ENCODE peak calls at places on chromosomes 6 and 20, in four cellular contexts. D is K562, B is WTC11, N is GM12878. U is an unnamed sample.

GRCh38 chr6:142399739-142400138 is 97.9 kb downstream of the ADGRG6 start:
- DNase-seq in N (no peak), D (no peak), B (no peak), U (no peak)

GRCh38 chr6:107318100-107318736 is 141.1 kb downstream of the PDSS2 start:
- DNase-seq in D (peak), N (peak), B (peak), U (peak)

GRCh38 chr6:38580030-38580429 is 59.7 kb downstream of the BTBD9 start:
- DNase-seq in N (no peak), D (peak), B (no peak), U (no peak)

GRCh38 chr20:51531141-51531710 is 11.3 kb downstream of the NFATC2 start:
- DNase-seq in D (no peak), B (no peak), N (no peak), U (no peak)

GRCh38 chr6:123655520-123656306 is 19.0 kb upstream of the TRDN start:
- DNase-seq in N (no peak), D (no peak), B (no peak), U (no peak)

GRCh38 chr20:33893314-33893713 is 82.2 kb downstream of the CHMP4B start:
- DNase-seq in D (no peak), N (no peak), B (no peak), U (no peak)

GRCh38 chr20:9660236-9660868 is 146.0 kb downstream of the LAMP5 start:
- DNase-seq in B (peak), D (no peak), N (no peak), U (peak)

GRCh38 chr6:161374971-161375873 is 101.4 kb upstream of the AGPAT4 start:
- DNase-seq in D (peak), N (no peak), B (peak), U (peak)

GRCh38 chr6:26408828-26409730 is 7.0 kb downstream of the BTN3A1 start:
- DNase-seq in N (no peak), D (no peak), B (peak), U (no peak)

GRCh38 chr20:8678098-8678776 is 390.6 kb upstream of the PLCB4 start:
- DNase-seq in N (no peak), D (no peak), B (no peak), U (no peak)

GRCh38 chr6:56424068-56424467 is 176.7 kb upstream of the COL21A1 start:
- DNase-seq in N (no peak), D (no peak), B (no peak), U (no peak)

GRCh38 chr20:10291564-10292240 is 73.1 kb downstream of the SNAP25 start:
- DNase-seq in B (no peak), N (no peak), D (no peak), U (no peak)

GRCh38 chr6:168247456-168248147 is 72.0 kb downstream of the DACT2 start:
- DNase-seq in N (no peak), B (no peak), D (no peak), U (peak)

GRCh38 chr6:45966797-45967196 is 48.9 kb downstream of the CLIC5 start:
- DNase-seq in B (no peak), N (no peak), D (no peak), U (no peak)

GRCh38 chr6:70221025-70221714 is 81.7 kb downstream of the COL9A1 start:
- DNase-seq in D (peak), B (no peak), N (no peak), U (peak)

GRCh38 chr20:31535298-31535697 is 21.1 kb downstream of the HM13 start:
- DNase-seq in N (no peak), D (no peak), B (no peak), U (no peak)

GRCh38 chr20:9300080-9300479 is 214.3 kb upstream of the LAMP5 start:
- DNase-seq in B (no peak), D (no peak), N (no peak), U (no peak)

GRCh38 chr6:14499309-14499708 is 381.7 kb downstream of the CD83 start:
- DNase-seq in B (no peak), D (no peak), N (no peak), U (no peak)

GRCh38 chr6:42163941-42164340 is 9.2 kb upstream of the GUCA1A start:
- DNase-seq in N (no peak), B (no peak), D (no peak), U (no peak)

GRCh38 chr6:131635384-131636340 is 1.4 kb upstream of the ENPP3 start:
- DNase-seq in D (no peak), N (no peak), B (no peak), U (peak)

GRCh38 chr20:38353298-38353697 is 7.0 kb downstream of the LBP start:
- DNase-seq in B (no peak), D (no peak), N (no peak), U (no peak)

GRCh38 chr6:14000901-14001300 is 76.1 kb downstream of the RNF182 start:
- DNase-seq in D (no peak), N (no peak), B (no peak), U (no peak)

GRCh38 chr20:6921717-6922386 is 154.4 kb downstream of the BMP2 start:
- DNase-seq in D (no peak), N (no peak), B (no peak), U (no peak)

GRCh38 chr6:87941556-87942358 is 105.9 kb upstream of the SPACA1 start:
- DNase-seq in N (no peak), B (no peak), D (no peak), U (no peak)

GRCh38 chr20:17969276-17969883 is 562 bp downstream of the MGME1 start:
- DNase-seq in D (peak), B (no peak), N (no peak), U (peak)

GRCh38 chr6:135149376-135149775 is 31.7 kb upstream of the MYB start:
- DNase-seq in D (no peak), B (no peak), N (no peak), U (no peak)

GRCh38 chr6:21381336-21381963 is 212.1 kb upstream of the SOX4 start:
- DNase-seq in N (no peak), D (no peak), B (no peak), U (peak)

GRCh38 chr6:106747139-106747538 is 117.8 kb downstream of the QRSL1 start:
- DNase-seq in N (no peak), B (no peak), D (no peak), U (no peak)

GRCh38 chr6:49911252-49911651 is 44.9 kb upstream of the CRISP1 start:
- DNase-seq in B (no peak), N (no peak), D (no peak), U (no peak)

GRCh38 chr6:65633516-65633915 is 73.5 kb downstream of the EYS start:
- DNase-seq in N (no peak), B (no peak), D (no peak), U (no peak)

GRCh38 chr20:57501461-57502330 is 23.2 kb downstream of the CTCFL start:
- DNase-seq in N (no peak), D (no peak), B (no peak), U (no peak)

GRCh38 chr20:22684763-22685443 is 100.5 kb upstream of the FOXA2 start:
- DNase-seq in D (peak), B (no peak), N (no peak), U (no peak)

GRCh38 chr20:22684072-22684762 is 99.8 kb upstream of the FOXA2 start:
- DNase-seq in N (peak), D (peak), B (peak), U (peak)

GRCh38 chr20:22687676-22688360 is 103.4 kb upstream of the FOXA2 start:
- DNase-seq in N (no peak), B (no peak), D (no peak), U (no peak)

GRCh38 chr20:22688485-22688884 is 104.1 kb upstream of the FOXA2 start:
- DNase-seq in N (no peak), D (no peak), B (no peak), U (no peak)

GRCh38 chr20:22686097-22686496 is 101.7 kb upstream of the FOXA2 start:
- DNase-seq in N (no peak), D (peak), B (peak), U (peak)
- TF ChIP-seq CREM in N (no peak), D (no peak), B (no peak), U (peak)

GRCh38 chr6:3768502-3768901 is 17.0 kb upstream of the PXDC1 start:
- DNase-seq in D (no peak), N (no peak), B (no peak), U (no peak)

GRCh38 chr6:3770023-3770422 is 18.5 kb upstream of the PXDC1 start:
- DNase-seq in D (no peak), N (no peak), B (peak), U (no peak)

GRCh38 chr6:3769610-3770009 is 18.1 kb upstream of the PXDC1 start:
- DNase-seq in N (no peak), B (no peak), D (no peak), U (no peak)

GRCh38 chr6:3773696-3774298 is 22.3 kb upstream of the PXDC1 start:
- DNase-seq in B (no peak), D (no peak), N (no peak), U (no peak)

DNA sequence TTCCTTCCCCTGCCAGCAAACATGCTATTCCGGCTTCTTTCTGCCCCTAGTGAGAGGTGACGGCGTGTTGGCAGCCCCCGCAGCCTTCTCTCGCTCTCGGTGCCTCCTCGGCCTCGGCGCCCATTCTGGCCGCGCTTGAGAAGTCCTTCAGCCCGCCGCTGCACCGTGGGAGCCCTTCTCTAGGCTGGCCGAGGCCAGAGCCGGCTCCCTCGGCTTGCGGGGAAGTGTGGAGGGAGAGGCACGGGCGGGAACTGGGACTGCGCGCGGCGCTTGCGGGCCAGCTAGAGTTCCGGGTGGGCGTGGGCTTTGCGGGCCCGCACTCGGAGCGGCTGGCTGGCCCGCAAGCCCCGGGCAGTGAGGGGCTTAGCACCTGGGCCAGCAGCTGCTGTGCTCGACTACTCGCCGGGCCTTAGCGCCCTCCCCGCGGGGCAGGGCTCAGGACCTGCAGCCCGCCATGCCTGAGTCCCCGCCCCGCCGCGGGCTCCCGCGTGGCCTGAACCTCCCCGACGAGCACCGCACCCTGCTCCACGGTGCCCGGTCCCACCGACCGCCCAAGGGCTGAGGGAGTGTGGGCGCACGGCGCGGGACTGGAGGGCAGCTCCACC is 20.0 kb upstream of the PXDC1 start:
- DNase-seq in N (no peak), D (no peak), B (no peak), U (no peak)
- TF ChIP-seq CREM in N (no peak), D (no peak), B (no peak), U (no peak)

DNA sequence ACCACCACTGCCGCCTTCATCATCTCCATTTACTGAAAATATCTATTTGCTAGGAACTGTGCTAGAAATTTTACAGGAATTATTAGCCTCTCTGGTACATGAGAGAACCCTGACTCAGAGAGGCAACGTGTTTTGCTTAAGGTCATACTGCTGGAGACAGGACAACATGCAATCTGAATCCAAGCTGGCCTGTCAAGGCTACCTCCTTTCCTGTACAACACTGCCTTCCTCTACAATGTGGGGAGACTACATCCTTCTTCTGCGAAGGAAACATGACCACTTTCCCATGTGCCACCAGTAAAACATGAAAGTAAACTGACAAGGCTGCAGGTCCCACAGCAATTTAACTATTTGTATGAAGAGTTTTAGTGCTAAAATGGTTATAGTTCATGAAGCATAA is 200.9 kb downstream of the BACH2 start:
- DNase-seq in N (no peak), D (no peak), B (no peak), U (no peak)
- TF ChIP-seq CREM in N (no peak), D (no peak), B (no peak), U (no peak)

DNA sequence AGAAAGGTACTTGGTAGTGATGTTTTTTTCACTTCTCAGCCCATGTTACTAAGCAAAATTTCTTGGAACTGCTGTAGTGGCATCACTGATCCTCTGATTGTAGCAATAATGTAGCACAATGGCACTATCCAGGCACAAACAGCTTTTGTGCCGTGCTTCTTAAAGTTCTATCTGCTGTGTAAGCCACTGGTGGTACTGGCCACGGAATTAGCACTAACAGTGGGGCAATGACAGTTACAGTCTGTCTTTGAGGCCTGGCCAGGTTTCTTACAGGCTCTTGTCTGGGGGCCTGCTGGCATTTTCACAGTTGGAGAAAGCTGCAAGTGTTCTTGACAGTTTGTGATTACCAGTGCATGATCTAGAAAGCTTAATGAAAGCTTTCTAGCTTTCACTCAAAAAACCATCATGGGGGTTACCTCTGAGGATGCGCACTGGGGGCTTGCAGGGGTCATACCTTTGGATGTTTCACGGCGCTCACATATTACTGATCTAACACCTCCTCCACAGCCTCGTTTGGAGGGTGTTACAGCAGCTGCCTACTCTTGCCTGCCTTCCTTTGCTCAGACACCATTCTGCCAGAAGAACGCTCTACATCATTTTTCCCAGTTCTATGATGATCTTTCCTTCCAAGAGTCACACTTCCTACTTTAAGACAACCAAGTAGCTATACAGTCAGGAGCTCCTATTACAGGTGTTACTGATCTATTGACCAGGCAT is 58.4 kb upstream of the ARMH2 start:
- DNase-seq in N (no peak), D (no peak), B (no peak), U (no peak)
- TF ChIP-seq CREM in N (no peak), D (no peak), B (no peak), U (no peak)

GRCh38 chr6:111105578-111105977 is 18.3 kb downstream of the SLC16A10 start:
- DNase-seq in N (no peak), B (no peak), D (no peak), U (peak)
- TF ChIP-seq CREM in N (no peak), B (no peak), D (no peak), U (no peak)

DNA sequence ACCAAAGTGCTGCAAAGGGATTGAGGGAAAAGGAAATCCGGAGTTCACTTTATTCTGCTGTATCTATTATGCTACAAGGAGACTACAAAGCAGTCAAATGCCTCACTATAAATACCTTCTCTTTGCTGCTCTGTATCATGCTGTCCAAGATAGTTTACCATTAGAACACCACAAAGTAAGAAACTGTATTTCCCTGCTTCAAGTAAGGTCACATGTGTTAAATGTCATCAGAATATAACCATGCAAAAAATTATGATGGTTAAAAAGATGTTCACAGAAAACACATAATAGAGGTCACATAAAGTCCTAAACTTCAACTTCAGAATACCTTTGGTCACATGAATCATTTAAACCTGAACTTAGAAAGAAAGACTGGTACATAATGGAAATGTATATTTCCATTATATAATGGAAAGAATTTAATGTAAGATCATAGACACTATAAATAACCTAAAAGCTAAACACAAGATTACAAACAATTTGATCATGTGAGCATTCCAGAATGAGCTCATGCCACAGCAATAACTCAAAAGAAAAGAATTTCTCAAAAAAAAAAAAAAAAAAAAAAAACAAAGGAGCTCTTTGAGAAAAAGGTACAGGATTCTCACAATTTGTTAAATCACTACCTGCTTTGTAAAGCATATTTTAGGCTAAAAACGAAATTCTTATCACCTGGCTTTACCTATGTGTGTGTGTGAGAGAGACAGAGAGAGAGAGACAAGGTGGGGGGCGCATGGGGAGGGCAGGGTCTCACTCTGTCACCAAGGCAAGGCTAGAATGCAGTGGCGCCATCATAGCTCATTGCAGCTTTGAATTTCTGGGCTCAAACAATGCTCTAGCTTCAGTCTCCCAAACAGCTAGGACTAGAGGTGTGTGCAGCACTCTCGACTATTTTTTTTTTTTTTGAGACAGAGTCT is 58.7 kb downstream of the KIF13A start:
- DNase-seq in D (no peak), B (no peak), N (no peak), U (peak)
- TF ChIP-seq CREM in D (no peak), B (no peak), N (no peak), U (no peak)

DNA sequence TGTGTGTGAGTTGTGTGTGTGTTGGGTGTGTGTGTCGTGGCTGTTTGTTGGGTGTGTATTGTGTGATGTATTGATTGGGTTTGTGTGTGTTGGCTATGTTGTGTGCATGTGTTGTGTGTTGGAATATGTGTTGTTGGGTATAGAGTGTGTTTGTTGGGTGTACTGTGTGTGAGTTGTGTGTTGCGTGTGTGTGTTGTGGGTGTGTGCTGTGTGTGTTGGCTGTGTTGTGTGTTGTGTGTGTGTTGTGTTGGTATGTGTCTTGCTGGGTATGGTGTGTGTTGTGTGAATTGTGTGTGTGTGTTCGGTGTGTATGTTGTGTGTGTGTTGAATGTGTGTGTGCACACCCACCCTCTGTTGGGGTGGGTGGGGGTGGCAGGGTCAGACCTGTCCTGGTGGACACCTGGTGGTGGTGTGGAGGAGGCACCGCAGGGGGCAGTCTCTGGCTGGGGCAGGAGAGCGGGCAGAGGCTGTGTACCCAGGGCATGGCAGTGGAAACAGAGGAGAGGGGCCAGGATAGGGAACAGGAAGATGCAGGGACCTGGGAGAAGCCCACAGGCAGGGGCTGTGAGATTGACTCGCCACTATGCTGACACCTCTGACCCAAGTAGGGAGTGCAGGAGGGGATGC is 25.5 kb upstream of the PXDC1 start:
- DNase-seq in N (no peak), D (no peak), B (no peak), U (peak)
- TF ChIP-seq CREM in N (no peak), D (no peak), B (no peak), U (no peak)

DNA sequence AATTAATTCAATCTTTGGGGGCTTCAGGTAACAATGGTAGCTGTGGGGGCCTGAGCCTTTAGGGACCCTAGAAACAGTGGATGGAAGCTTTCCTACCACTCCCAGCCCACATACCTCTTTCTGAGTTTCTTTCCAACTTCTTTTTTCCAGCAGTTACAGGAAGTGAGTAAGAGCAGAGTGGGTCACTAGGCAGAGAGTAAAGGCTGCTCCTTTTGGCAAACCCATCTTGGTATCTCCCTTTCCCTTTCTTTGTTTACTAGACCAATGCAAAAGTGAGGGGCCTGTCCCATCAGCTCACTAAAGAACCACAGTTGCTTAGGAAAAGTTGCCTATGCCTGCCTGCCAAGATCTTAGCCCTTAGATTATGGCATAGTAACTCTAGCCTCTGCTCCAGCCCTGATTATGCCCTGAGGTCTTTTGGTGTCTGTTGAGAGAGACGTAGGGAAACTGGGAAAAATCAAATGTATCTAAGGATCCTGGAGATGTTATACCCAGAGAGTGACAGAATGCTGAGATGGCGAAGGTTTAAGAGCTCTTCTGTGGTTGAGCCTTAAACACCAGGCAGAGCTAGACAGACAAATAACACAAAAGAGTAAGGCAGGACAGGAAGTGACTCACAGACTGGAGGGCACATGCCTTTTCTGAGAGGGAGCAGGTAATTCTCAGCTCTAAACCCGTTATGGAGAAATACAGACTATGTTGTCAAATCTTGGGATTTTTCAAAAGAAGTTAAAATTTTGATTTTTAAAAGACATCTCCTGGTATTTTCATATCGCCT is 31.3 kb downstream of the TRMT6 start:
- DNase-seq in D (no peak), N (no peak), B (no peak), U (peak)
- TF ChIP-seq CREM in D (no peak), N (no peak), B (no peak), U (no peak)

U was measured in HepG2.